ENCODE peak calls at places on chromosomes 16 and 17, in eight cellular contexts. Q is transverse colon; W is fibroblast of pulmonary artery; B is heart right ventricle; L is mucosa of descending colon; S is prostate gland; I is naive thymus-derived CD4-positive, alpha-beta T cell; V is GM12878. T is an unnamed sample.

GRCh38 chr17:60173304-60173807 is 23.6 kb downstream of the CA4 start:
- DNase-seq in Q (no peak), W (no peak), B (no peak), L (no peak), S (no peak), I (no peak), V (no peak), T (peak; percentile 73)

GRCh38 chr16:81480856-81481821 is 36.5 kb downstream of the CMIP start:
- DNase-seq in Q (peak; percentile 72), W (peak; percentile 27), B (peak; percentile 55), L (no peak), S (no peak), I (no peak), V (peak; percentile 97), T (peak; percentile 63)

GRCh38 chr16:77273-77806 is 685 bp upstream of the MPG start:
- DNase-seq in Q (peak; percentile 54), W (peak; percentile 81), B (peak; percentile 62), L (peak; percentile 74), S (no peak), I (peak; percentile 15), V (no peak), T (peak; percentile 79)

GRCh38 chr16:84737192-84737591 is 37.4 kb downstream of the USP10 start:
- DNase-seq in Q (no peak), W (no peak), B (no peak), L (no peak), S (no peak), I (no peak), V (no peak), T (no peak)

GRCh38 chr17:1053661-1054360 is 56.9 kb downstream of the TIMM22 start:
- DNase-seq in Q (no peak), W (no peak), B (peak; percentile 51), L (peak; percentile 24), S (no peak), I (no peak), V (no peak), T (no peak)

GRCh38 chr17:57107498-57108101 is 22.6 kb downstream of the AKAP1 start:
- DNase-seq in Q (peak; percentile 76), W (no peak), B (no peak), L (peak; percentile 77), S (peak; percentile 76), I (no peak), V (no peak), T (no peak)

GRCh38 chr17:27239046-27239445 is 54.9 kb upstream of the WSB1 start:
- DNase-seq in Q (no peak), W (no peak), B (no peak), L (no peak), S (no peak), I (no peak), V (peak; percentile 61), T (no peak)

GRCh38 chr17:43778337-43779144 is at the start of gene DUSP3:
- DNase-seq in Q (peak; percentile 96), W (peak; percentile 94), B (peak; percentile 96), L (peak; percentile 96), S (peak; percentile 94), I (peak; percentile 74), V (no peak), T (peak; percentile 85)

GRCh38 chr17:77740481-77740880 is 218.0 kb upstream of the TNRC6C start:
- DNase-seq in Q (no peak), W (no peak), B (no peak), L (no peak), S (no peak), I (no peak), V (no peak), T (no peak)

GRCh38 chr17:42819939-42820535 is 4.0 kb downstream of the BECN1 start:
- DNase-seq in Q (peak; percentile 66), W (peak; percentile 70), B (peak; percentile 23), L (peak; percentile 66), S (no peak), I (peak; percentile 32), V (no peak), T (peak; percentile 63)

DNA sequence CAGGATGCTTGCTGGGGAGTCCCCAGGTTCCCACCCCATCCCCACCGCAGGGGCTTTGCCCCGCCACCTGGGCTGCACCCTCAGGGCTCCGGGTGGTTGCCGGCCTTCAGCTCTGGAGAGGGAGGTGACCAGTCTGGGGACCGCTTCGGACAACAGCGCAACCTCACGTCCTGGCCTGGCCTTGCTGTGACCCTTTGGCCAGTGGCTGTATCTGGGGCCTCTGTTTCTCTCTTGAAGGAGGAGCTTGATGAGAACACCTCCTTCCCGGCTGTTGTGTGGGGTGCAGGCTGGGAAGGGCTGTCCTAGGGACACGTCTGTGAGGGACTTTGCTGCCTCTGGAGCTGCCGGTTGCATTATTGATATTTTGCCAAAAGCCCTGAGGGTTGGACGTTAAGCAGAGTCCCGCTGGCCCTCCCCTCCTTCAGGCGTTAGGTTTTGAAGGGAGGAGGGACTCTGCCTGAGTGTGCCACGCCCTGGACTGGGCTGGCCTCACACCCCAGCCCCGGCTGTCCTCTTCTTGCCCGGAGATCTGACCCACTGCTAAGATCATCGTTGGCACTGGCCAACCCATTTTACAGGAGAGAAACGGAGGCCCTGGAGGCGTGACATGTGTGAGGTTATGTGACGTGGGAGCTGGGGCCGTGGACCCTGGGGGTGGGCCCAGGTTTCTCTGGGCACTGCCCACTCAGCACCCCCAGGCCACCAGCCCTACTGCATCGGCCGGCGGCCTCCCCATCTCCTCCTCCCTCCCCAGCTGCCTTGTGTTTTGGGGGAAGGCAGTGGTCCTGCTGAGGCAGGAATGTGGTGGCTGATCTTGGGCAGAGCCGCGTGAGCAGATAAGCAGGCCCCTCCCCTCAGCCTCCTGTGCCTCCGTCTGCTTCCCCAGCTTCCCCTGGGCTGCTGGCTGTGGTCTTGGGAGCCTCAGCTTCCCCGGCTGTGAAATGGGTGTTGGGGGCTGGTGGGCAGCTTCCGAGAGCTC is 8.5 kb downstream of the ZFPM1 start:
- DNase-seq in Q (no peak), W (peak; percentile 37), B (no peak), L (no peak), S (no peak), I (no peak), V (no peak), T (no peak)
- H3K4me3 ChIP-seq in Q (no peak overlapping the region), W (no peak overlapping the region), B (no peak overlapping the region), L (no peak overlapping the region), S (no peak overlapping the region), I (no peak overlapping the region), V (no peak overlapping the region), T (no peak overlapping the region)

GRCh38 chr17:79929257-79930076 is 90.2 kb upstream of the CBX4 start:
- DNase-seq in Q (no peak), W (no peak), B (no peak), L (no peak), S (no peak), I (no peak), V (no peak), T (no peak)
- H3K4me3 ChIP-seq in Q (no peak overlapping the region), W (peak overlapping the region; percentile 25), B (no peak overlapping the region), L (no peak overlapping the region), S (peak overlapping the region; percentile 26), I (no peak overlapping the region), V (no peak overlapping the region), T (no peak overlapping the region)

GRCh38 chr17:63150994-63151464 is 185.0 kb downstream of the TANC2 start:
- DNase-seq in Q (no peak), W (peak; percentile 23), B (no peak), L (no peak), S (no peak), I (no peak), V (no peak), T (peak; percentile 77)

GRCh38 chr17:63154586-63155244 is 188.7 kb downstream of the TANC2 start:
- DNase-seq in Q (no peak), W (no peak), B (no peak), L (no peak), S (no peak), I (no peak), V (no peak), T (no peak)

GRCh38 chr17:63150466-63150865 is 184.4 kb downstream of the TANC2 start:
- DNase-seq in Q (no peak), W (no peak), B (no peak), L (no peak), S (no peak), I (no peak), V (no peak), T (no peak)

GRCh38 chr17:63151981-63152523 is 186.0 kb downstream of the TANC2 start:
- DNase-seq in Q (no peak), W (peak; percentile 38), B (no peak), L (no peak), S (no peak), I (no peak), V (no peak), T (peak; percentile 54)

DNA sequence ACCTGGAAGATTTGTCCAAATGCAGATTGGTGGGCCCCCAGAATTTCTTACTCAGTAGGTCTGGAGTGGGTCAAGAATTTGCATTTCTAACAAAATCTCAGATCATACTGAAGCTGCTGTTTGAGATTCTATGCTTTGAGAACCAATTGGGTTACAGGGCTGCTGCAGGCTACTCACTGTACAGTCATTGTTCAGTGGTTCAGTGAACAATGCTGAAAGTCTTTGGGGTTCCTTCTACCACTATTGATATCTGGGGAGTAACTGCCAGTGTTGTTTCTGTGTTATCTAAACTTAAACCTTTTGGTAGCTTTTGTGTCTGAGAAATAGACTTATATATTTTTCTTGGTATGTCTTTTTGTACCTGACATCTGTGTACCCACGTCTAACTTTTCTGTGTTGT is 187.5 kb downstream of the TANC2 start:
- DNase-seq in Q (no peak), W (no peak), B (no peak), L (no peak), S (no peak), I (no peak), V (no peak), T (no peak)
- H3K4me3 ChIP-seq in Q (no peak overlapping the region), W (no peak overlapping the region), B (no peak overlapping the region), L (no peak overlapping the region), S (no peak overlapping the region), I (no peak overlapping the region), V (no peak overlapping the region), T (no peak overlapping the region)

GRCh38 chr17:71639865-71640264 is 481.0 kb upstream of the SOX9 start:
- DNase-seq in Q (no peak), W (no peak), B (no peak), L (no peak), S (no peak), I (no peak), V (no peak), T (no peak)
- H3K4me3 ChIP-seq in Q (no peak overlapping the region), W (no peak overlapping the region), B (no peak overlapping the region), L (no peak overlapping the region), S (no peak overlapping the region), I (no peak overlapping the region), V (no peak overlapping the region), T (no peak overlapping the region)

GRCh38 chr17:80758793-80759673 is 214.4 kb downstream of the RPTOR start:
- DNase-seq in Q (no peak), W (no peak), B (no peak), L (no peak), S (no peak), I (peak; percentile 54), V (no peak), T (peak; percentile 47)

GRCh38 chr17:80763293-80763867 is 218.7 kb downstream of the RPTOR start:
- DNase-seq in Q (no peak), W (no peak), B (no peak), L (no peak), S (no peak), I (no peak), V (no peak), T (no peak)

GRCh38 chr17:80760501-80760900 is 215.9 kb downstream of the RPTOR start:
- DNase-seq in Q (peak; percentile 73), W (no peak), B (no peak), L (peak; percentile 79), S (peak; percentile 40), I (no peak), V (peak; percentile 40), T (no peak)

GRCh38 chr17:80762076-80762475 is 217.4 kb downstream of the RPTOR start:
- DNase-seq in Q (no peak), W (no peak), B (no peak), L (no peak), S (no peak), I (no peak), V (no peak), T (no peak)

GRCh38 chr17:80761421-80761871 is 216.8 kb downstream of the RPTOR start:
- DNase-seq in Q (no peak), W (peak; percentile 69), B (no peak), L (no peak), S (no peak), I (peak; percentile 36), V (no peak), T (peak; percentile 80)
- H3K4me3 ChIP-seq in Q (no peak overlapping the region), W (no peak overlapping the region), B (no peak overlapping the region), L (no peak overlapping the region), S (no peak overlapping the region), I (peak overlapping the region; percentile 28), V (no peak overlapping the region), T (no peak overlapping the region)